ENCODE peak calls at places on chromosomes 16 and 17, in nine cellular contexts. T, E, H, X, J, Z, S, O and Q are unnamed samples. For H3K4me1, the result is how much of the 10 kb centered on the place peaks cover.

GRCh38 chr16:19817122-19817521 is 67.5 kb downstream of the GPRC5B start:
- ATAC-seq in T (no peak), E (no peak), H (no peak), X (no peak), J (peak), Z (no peak), S (no peak), O (no peak), Q (no peak)

GRCh38 chr17:70327723-70328122 is 158.4 kb downstream of the KCNJ2 start:
- ATAC-seq in T (no peak), E (no peak), H (no peak), X (no peak), J (no peak), Z (no peak), S (no peak), O (no peak), Q (no peak)

GRCh38 chr16:56244612-56245011 is 53.3 kb downstream of the GNAO1 start:
- ATAC-seq in T (no peak), E (no peak), H (no peak), X (no peak), J (peak), Z (no peak), S (no peak), O (no peak), Q (no peak)

GRCh38 chr17:64278614-64279013 is 15.6 kb upstream of the TEX2 start:
- ATAC-seq in T (no peak), E (no peak), H (peak), X (no peak), J (peak), Z (no peak), S (no peak), O (peak), Q (no peak)

GRCh38 chr17:48726182-48726915 is 2.2 kb downstream of the HOXB13 start:
- ATAC-seq in T (no peak), E (no peak), H (no peak), X (no peak), J (no peak), Z (no peak), S (no peak), O (no peak), Q (no peak)

GRCh38 chr17:51814521-51814920 is 344.0 kb downstream of the CA10 start:
- ATAC-seq in T (no peak), E (no peak), H (no peak), X (no peak), J (no peak), Z (no peak), S (no peak), O (no peak), Q (no peak)

GRCh38 chr17:42310281-42311156 is 22.2 kb downstream of the STAT5A start:
- ATAC-seq in T (peak), E (no peak), H (no peak), X (no peak), J (no peak), Z (no peak), S (no peak), O (no peak), Q (no peak)

GRCh38 chr17:31731119-31731518 is 127.9 kb downstream of the COPRS start:
- ATAC-seq in T (no peak), E (peak), H (no peak), X (no peak), J (no peak), Z (no peak), S (no peak), O (no peak), Q (peak)

GRCh38 chr17:56909742-56910508 is 3.9 kb downstream of the TRIM25 start:
- ATAC-seq in T (peak), E (peak), H (peak), X (peak), J (peak), Z (no peak), S (no peak), O (peak), Q (peak)

GRCh38 chr17:3528604-3529511 is 28.8 kb downstream of the TRPV3 start:
- ATAC-seq in T (no peak), E (no peak), H (no peak), X (no peak), J (no peak), Z (no peak), S (no peak), O (no peak), Q (no peak)

GRCh38 chr16:87914326-87914725 is 22.0 kb downstream of the CA5A start:
- ATAC-seq in T (no peak), E (no peak), H (no peak), X (no peak), J (no peak), Z (no peak), S (no peak), O (no peak), Q (no peak)

GRCh38 chr16:9378876-9379275 is 287.4 kb downstream of the HAPSTR1 start:
- ATAC-seq in T (no peak), E (no peak), H (peak), X (no peak), J (peak), Z (no peak), S (no peak), O (peak), Q (no peak)

GRCh38 chr17:61124562-61124961 is 275.1 kb upstream of the TBX2 start:
- ATAC-seq in T (no peak), E (no peak), H (no peak), X (no peak), J (no peak), Z (no peak), S (no peak), O (no peak), Q (no peak)

DNA sequence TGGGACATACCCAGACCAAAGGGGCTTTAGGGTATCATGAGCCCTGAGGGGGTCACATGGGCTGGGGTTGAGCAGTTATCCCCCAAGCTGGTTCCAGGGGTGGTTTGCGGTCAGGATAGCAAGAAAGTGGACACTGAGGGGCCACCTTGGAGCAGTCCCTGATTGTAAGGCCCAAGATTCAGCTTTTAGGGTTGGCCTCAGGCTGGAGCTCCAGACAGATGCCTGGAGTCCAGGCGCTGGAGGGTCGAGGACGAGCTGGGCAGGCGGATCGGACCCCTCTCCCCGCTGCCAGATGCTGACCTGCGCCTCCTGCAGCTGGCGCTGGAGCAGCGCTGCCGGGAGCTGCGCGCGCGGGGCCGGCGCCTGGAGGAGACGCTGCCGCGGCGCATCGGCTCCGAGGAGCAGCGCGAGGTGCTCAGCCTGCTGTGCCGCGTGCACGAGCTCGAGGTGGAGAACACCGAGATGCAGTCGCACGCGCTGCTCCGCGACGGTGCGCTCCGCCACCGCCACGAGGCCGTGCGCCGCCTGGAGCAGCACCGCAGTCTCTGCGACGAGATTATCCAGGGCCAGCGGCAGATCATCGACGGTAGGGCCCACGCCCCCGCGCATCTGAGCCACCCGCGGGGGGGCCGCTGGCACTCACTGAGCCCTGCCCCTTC is 10.0 kb downstream of the BTBD17 start:
- ATAC-seq in T (peak), E (no peak), H (no peak), X (no peak), J (no peak), Z (no peak), S (no peak), O (no peak), Q (no peak)
- H3K27ac ChIP-seq in T (no peak), E (no peak), H (no peak), X (no peak), J (no peak), Z (no peak), S (no peak), O (no peak), Q (no peak)

GRCh38 chr17:78944026-78944425 is 18.8 kb upstream of the TIMP2 start:
- ATAC-seq in T (no peak), E (no peak), H (no peak), X (no peak), J (no peak), Z (no peak), S (no peak), O (no peak), Q (no peak)
- H3K4me1 ChIP-seq in T (under half), E (under half), H (under half), X (under half), J (under half), Z (under half), S (under half), O (under half), Q (under half)

DNA sequence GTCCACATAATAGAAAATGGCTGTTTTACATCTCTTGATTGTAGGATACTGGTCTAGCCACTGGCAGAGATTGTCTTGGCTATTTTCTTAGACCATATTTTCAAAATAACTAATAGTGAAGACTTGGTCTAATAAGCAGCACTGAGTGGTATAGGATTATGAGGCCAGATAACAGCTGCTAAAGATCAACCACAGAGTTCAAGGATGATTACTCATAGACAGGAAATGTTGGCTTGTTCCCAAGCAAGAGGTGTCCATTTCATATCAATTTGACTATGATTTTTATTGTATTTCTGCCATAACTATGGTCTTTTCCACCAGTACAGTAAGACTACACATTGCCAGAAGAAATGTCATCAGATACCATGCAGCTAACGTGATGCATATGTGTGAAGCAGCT is 693.4 kb downstream of the CDH11 start:
- ATAC-seq in T (no peak), E (no peak), H (no peak), X (no peak), J (no peak), Z (peak), S (no peak), O (no peak), Q (no peak)
- H3K27ac ChIP-seq in T (no peak), E (no peak), H (no peak), X (no peak), J (no peak), Z (no peak), S (no peak), O (no peak), Q (no peak)

GRCh38 chr17:81062014-81062413 is 27.1 kb downstream of the BAIAP2 start:
- ATAC-seq in T (no peak), E (no peak), H (no peak), X (no peak), J (no peak), Z (no peak), S (no peak), O (no peak), Q (no peak)
- H3K4me1 ChIP-seq in T (half or more), E (under half), H (under half), X (under half), J (under half), Z (under half), S (under half), O (under half), Q (under half)

DNA sequence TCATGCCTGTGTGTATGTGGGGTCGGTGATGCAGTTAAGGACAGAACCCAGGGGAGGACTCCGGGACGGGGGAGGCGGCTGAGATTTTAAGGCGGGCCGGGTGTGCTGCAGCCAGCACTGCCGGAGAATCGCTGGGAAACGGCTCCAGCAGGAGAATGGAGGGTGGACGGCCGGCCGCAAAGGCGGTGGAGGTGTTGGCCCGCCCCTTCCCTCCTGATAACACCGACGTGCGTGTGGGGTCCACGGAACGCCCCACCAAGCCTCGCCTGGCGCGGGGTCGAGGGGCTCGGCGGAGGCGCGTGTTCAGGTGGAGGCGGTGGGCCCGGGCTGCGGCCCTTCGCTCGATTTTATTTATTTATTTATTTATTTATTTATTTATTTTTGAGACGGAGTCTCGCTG is 633 bp downstream of the ZNF843 start:
- ATAC-seq in T (no peak), E (no peak), H (no peak), X (no peak), J (no peak), Z (no peak), S (no peak), O (no peak), Q (no peak)
- H3K27ac ChIP-seq in T (no peak), E (no peak), H (peak), X (peak), J (peak), Z (no peak), S (peak), O (peak), Q (no peak)

DNA sequence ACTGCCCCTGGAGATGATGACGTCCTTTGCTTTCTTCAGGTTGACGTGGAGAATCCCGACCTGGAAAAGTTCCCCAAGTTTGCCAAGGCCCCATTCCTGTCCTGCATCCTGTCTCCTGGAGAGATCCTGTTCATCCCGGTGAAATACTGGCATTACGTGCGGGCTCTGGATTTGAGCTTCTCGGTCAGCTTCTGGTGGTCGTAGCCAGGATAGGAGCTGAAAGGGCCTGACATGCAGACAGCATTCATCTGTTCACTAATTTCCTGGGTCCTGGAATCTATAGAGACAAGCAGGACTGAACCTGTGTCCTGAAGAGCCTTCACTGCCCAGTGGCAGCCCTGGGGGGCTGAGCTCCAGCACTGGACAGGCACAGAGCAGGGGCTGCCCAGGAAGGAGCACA is 17.2 kb downstream of the KDM8 start:
- ATAC-seq in T (no peak), E (no peak), H (no peak), X (no peak), J (no peak), Z (no peak), S (no peak), O (no peak), Q (no peak)
- H3K4me1 ChIP-seq in T (under half), E (under half), H (under half), X (under half), J (under half), Z (under half), S (under half), O (under half), Q (under half)

GRCh38 chr16:4416200-4417032 is at the start of gene CORO7:
- ATAC-seq in T (peak), E (peak), H (peak), X (peak), J (peak), Z (peak), S (peak), O (peak), Q (peak)

GRCh38 chr16:4412159-4412558 is 4.2 kb downstream of the CORO7 start:
- ATAC-seq in T (no peak), E (no peak), H (no peak), X (no peak), J (no peak), Z (no peak), S (no peak), O (no peak), Q (no peak)

GRCh38 chr16:4412854-4413253 is 3.5 kb downstream of the CORO7 start:
- ATAC-seq in T (no peak), E (no peak), H (no peak), X (no peak), J (no peak), Z (no peak), S (no peak), O (no peak), Q (no peak)

GRCh38 chr16:4415538-4416199 is 727 bp downstream of the CORO7 start:
- ATAC-seq in T (peak), E (peak), H (peak), X (peak), J (peak), Z (peak), S (no peak), O (peak), Q (peak)

GRCh38 chr16:4414187-4414909 is 2.0 kb downstream of the CORO7 start:
- ATAC-seq in T (no peak), E (no peak), H (no peak), X (no peak), J (no peak), Z (no peak), S (no peak), O (no peak), Q (no peak)
- H3K27ac ChIP-seq in T (no peak), E (no peak), H (peak), X (no peak), J (no peak), Z (no peak), S (no peak), O (no peak), Q (no peak)

GRCh38 chr17:28949185-28950016 is 1.9 kb downstream of the PHF12 start:
- ATAC-seq in T (peak), E (no peak), H (peak), X (peak), J (peak), Z (no peak), S (no peak), O (peak), Q (no peak)
- H3K4me1 ChIP-seq in T (under half), E (under half), H (under half), X (under half), J (under half), Z (under half), S (under half), O (under half), Q (under half)